ENCODE peak calls at places on chromosomes 13 and 19, in six cellular contexts. B is left ventricle myocardium inferior, R is adrenal gland, E is colonic mucosa, Q is heart right ventricle, N is psoas muscle. W is an unnamed sample.

GRCh38 chr13:100789025-100789424 is 114.4 kb upstream of the TMTC4 start:
- DNase-seq in B (no peak), R (no peak), E (no peak), Q (no peak), N (no peak), W (no peak)

GRCh38 chr19:1063030-1063908 is 3.7 kb upstream of the ARHGAP45 start:
- DNase-seq in B (no peak), R (no peak), E (peak), Q (no peak), N (peak), W (no peak)

GRCh38 chr13:44281252-44282000 is 92.2 kb upstream of the SERP2 start:
- DNase-seq in B (no peak), R (no peak), E (no peak), Q (no peak), N (no peak), W (no peak)

GRCh38 chr13:106570354-106570822 is 2.5 kb upstream of the ARGLU1 start:
- DNase-seq in B (peak), R (peak), E (peak), Q (peak), N (peak), W (peak)

GRCh38 chr19:18771328-18772242 is 19.5 kb downstream of the COMP start:
- DNase-seq in B (no peak), R (no peak), E (no peak), Q (no peak), N (no peak), W (no peak)

GRCh38 chr13:32752997-32753606 is 166.8 kb downstream of the PDS5B start:
- DNase-seq in B (no peak), R (no peak), E (no peak), Q (no peak), N (no peak), W (no peak)

GRCh38 chr13:114080739-114081561 is 51.5 kb downstream of the RASA3 start:
- DNase-seq in B (peak), R (no peak), E (no peak), Q (no peak), N (no peak), W (peak)

GRCh38 chr13:76879211-76879875 is 6.9 kb downstream of the KCTD12 start:
- DNase-seq in B (peak), R (peak), E (peak), Q (peak), N (peak), W (peak)

GRCh38 chr13:111171629-111172028 is 56.5 kb downstream of the ARHGEF7 start:
- DNase-seq in B (no peak), R (no peak), E (no peak), Q (no peak), N (no peak), W (no peak)

GRCh38 chr13:33072759-33073158 is 56.5 kb downstream of the KL start:
- DNase-seq in B (no peak), R (no peak), E (no peak), Q (no peak), N (no peak), W (no peak)

GRCh38 chr19:39351537-39352037 is 9.4 kb downstream of the SAMD4B start:
- DNase-seq in B (no peak), R (no peak), E (no peak), Q (no peak), N (no peak), W (no peak)

GRCh38 chr13:100409132-100409531 is 179.5 kb downstream of the GGACT start:
- DNase-seq in B (no peak), R (no peak), E (no peak), Q (no peak), N (no peak), W (no peak)

GRCh38 chr19:15323496-15324235 is 8.7 kb downstream of the BRD4 start:
- DNase-seq in B (peak), R (peak), E (peak), Q (peak), N (peak), W (peak)

GRCh38 chr13:91238036-91238435 is 109.5 kb upstream of the MIR17HG start:
- DNase-seq in B (no peak), R (no peak), E (no peak), Q (no peak), N (no peak), W (no peak)

GRCh38 chr19:38266981-38267597 is 2.7 kb downstream of the SPINT2 start:
- DNase-seq in B (no peak), R (no peak), E (peak), Q (no peak), N (no peak), W (no peak)

GRCh38 chr13:71871844-71872243 is 4.8 kb upstream of the DACH1 start:
- DNase-seq in B (no peak), R (no peak), E (no peak), Q (no peak), N (no peak), W (no peak)

GRCh38 chr19:50803633-50804419 is 13.6 kb downstream of the ACP4 start:
- DNase-seq in B (no peak), R (no peak), E (no peak), Q (peak), N (no peak), W (no peak)

GRCh38 chr19:13102416-13102665 is 317 bp downstream of the LYL1 start:
- DNase-seq in B (no peak), R (no peak), E (no peak), Q (no peak), N (no peak), W (no peak)

GRCh38 chr13:32825481-32825880 is 190.7 kb upstream of the KL start:
- DNase-seq in B (no peak), R (no peak), E (no peak), Q (no peak), N (no peak), W (no peak)

GRCh38 chr13:25731037-25731436 is 320.8 kb downstream of the SHISA2 start:
- DNase-seq in B (no peak), R (no peak), E (no peak), Q (no peak), N (no peak), W (no peak)

GRCh38 chr19:51026554-51026831 is at the start of gene KLK11:
- DNase-seq in B (no peak), R (no peak), E (no peak), Q (no peak), N (no peak), W (no peak)

GRCh38 chr13:59176775-59177174 is 987.0 kb downstream of the DIAPH3 start:
- DNase-seq in B (no peak), R (no peak), E (no peak), Q (no peak), N (no peak), W (no peak)

GRCh38 chr13:71459708-71460107 is 407.3 kb downstream of the DACH1 start:
- DNase-seq in B (no peak), R (no peak), E (no peak), Q (no peak), N (no peak), W (no peak)

GRCh38 chr13:101916108-101916757 is 463.8 kb downstream of the ITGBL1 start:
- DNase-seq in B (peak), R (no peak), E (no peak), Q (peak), N (peak), W (no peak)

GRCh38 chr19:41746593-41747227 is 8.6 kb upstream of the CEACAM6 start:
- DNase-seq in B (no peak), R (peak), E (peak), Q (no peak), N (no peak), W (no peak)

GRCh38 chr13:20497376-20497775 is 28.3 kb downstream of the CRYL1 start:
- DNase-seq in B (no peak), R (no peak), E (no peak), Q (no peak), N (no peak), W (no peak)

GRCh38 chr13:46182491-46182877 is 507 bp upstream of the LCP1 start:
- DNase-seq in B (no peak), R (no peak), E (no peak), Q (no peak), N (no peak), W (no peak)

GRCh38 chr13:37618554-37618953 is 20.0 kb upstream of the POSTN start:
- DNase-seq in B (no peak), R (no peak), E (no peak), Q (no peak), N (no peak), W (no peak)

GRCh38 chr19:42277821-42278809 is 9.1 kb downstream of the CIC start:
- DNase-seq in B (no peak), R (peak), E (peak), Q (no peak), N (no peak), W (no peak)

GRCh38 chr13:46728777-46729176 is 68.2 kb downstream of the ESD start:
- DNase-seq in B (no peak), R (no peak), E (no peak), Q (no peak), N (no peak), W (no peak)

GRCh38 chr19:14686411-14686810 is 3.4 kb upstream of the ZNF333 start:
- DNase-seq in B (no peak), R (no peak), E (no peak), Q (no peak), N (no peak), W (no peak)

GRCh38 chr19:21482863-21483276 is 22.5 kb upstream of the ZNF429 start:
- DNase-seq in B (peak), R (peak), E (peak), Q (peak), N (peak), W (no peak)

GRCh38 chr13:46683879-46684278 is 113.1 kb downstream of the ESD start:
- DNase-seq in B (no peak), R (no peak), E (no peak), Q (no peak), N (no peak), W (no peak)

GRCh38 chr13:107375701-107376350 is 807.9 kb upstream of the ARGLU1 start:
- DNase-seq in B (no peak), R (no peak), E (no peak), Q (no peak), N (no peak), W (no peak)

GRCh38 chr19:21856751-21857150 is 20.8 kb upstream of the ZNF43 start:
- DNase-seq in B (no peak), R (no peak), E (no peak), Q (no peak), N (no peak), W (no peak)

GRCh38 chr13:93364166-93364565 is 137.6 kb downstream of the GPC6 start:
- DNase-seq in B (no peak), R (no peak), E (no peak), Q (no peak), N (no peak), W (no peak)

DNA sequence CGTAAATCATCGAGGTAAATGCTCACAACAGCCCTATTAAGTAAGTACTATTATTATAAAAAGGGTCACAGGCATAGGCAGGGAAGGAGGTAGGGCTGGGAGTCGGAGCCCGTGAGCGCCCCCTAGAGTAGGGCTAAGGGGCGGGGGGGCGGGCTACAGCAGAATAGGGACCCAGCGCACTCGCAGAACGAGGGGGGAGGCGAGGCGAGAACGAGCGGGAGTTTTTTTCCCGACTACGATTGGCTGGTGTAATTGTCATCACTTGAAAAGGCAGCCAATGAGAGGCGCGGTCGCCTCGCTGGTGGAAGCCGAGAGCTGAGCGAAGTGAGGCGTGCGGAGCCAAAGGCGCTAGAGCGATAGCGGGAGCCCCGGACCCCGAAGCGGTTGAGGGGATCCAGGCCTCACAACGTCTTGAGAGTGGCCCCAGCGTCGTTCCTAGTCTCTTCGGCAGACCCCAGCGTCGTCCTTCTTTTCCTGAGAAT is 24.2 kb downstream of the KEAP1 start:
- DNase-seq in B (peak), R (peak), E (peak), Q (peak), N (peak), W (peak)
- H3K4me3 ChIP-seq in B (peak), R (peak), E (peak), Q (peak), N (peak), W (peak)

GRCh38 chr19:17679526-17680234 is 8.5 kb downstream of the UNC13A start:
- DNase-seq in B (no peak), R (no peak), E (no peak), Q (no peak), N (no peak), W (no peak)
- H3K27ac ChIP-seq in B (peak), R (no peak), E (no peak), Q (no peak), N (no peak), W (peak)

GRCh38 chr19:19871932-19872331 is 6.2 kb downstream of the ZNF253 start:
- DNase-seq in B (no peak), R (no peak), E (no peak), Q (no peak), N (no peak), W (no peak)

GRCh38 chr19:19865750-19866598 is at the start of gene ZNF253:
- DNase-seq in B (peak), R (peak), E (peak), Q (peak), N (peak), W (peak)

GRCh38 chr19:19860756-19861390 is 4.8 kb upstream of the ZNF253 start:
- DNase-seq in B (no peak), R (peak), E (no peak), Q (no peak), N (no peak), W (no peak)

GRCh38 chr19:19866599-19867248 is 1.0 kb downstream of the ZNF253 start:
- DNase-seq in B (no peak), R (peak), E (peak), Q (no peak), N (no peak), W (peak)
- H3K4me3 ChIP-seq in B (peak), R (peak), E (peak), Q (peak), N (peak), W (peak)

DNA sequence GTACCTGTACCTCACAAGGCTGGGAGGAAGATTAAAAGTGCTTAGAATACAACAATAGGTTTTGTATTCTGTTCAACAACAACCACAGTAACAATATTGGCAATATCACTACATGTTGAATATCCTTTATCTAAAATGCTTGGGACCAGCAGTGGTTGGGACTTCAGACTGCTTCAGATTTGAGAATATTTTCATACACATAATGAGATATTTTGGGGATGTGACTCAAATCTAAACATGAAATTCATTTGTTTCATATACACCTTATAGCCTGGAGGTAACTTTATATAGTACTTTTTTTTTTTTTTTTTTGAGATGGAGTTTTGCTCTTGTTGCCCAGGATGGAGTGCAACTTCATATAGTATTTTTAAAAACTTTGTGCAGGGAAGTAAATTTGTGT is 73.9 kb downstream of the USP12 start:
- DNase-seq in B (no peak), R (no peak), E (no peak), Q (no peak), N (no peak), W (no peak)
- H3K27ac ChIP-seq in B (no peak), R (no peak), E (no peak), Q (no peak), N (no peak), W (no peak)

DNA sequence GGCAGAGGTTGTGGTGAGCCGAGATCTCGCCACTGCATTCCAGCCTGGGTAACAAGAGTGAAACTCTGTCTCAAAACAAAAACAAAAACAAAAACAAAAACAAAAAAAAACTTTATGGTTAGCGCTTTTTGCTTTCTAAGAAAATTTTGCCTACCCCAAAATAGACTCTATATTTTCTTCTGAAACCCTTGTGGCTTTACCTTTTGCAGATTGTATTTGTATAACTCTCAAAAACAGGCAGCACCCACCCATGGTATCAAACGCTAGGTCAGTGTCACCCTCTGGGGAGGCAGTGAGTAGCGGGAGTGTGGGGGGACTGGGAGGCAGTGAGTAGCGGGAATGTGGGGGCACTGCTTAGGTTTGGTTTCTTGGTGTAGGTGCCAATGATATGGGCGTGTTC is 7.5 kb upstream of the SLC39A3 start:
- DNase-seq in B (no peak), R (no peak), E (no peak), Q (no peak), N (no peak), W (no peak)
- H3K4me3 ChIP-seq in B (no peak), R (no peak), E (no peak), Q (no peak), N (no peak), W (no peak)

DNA sequence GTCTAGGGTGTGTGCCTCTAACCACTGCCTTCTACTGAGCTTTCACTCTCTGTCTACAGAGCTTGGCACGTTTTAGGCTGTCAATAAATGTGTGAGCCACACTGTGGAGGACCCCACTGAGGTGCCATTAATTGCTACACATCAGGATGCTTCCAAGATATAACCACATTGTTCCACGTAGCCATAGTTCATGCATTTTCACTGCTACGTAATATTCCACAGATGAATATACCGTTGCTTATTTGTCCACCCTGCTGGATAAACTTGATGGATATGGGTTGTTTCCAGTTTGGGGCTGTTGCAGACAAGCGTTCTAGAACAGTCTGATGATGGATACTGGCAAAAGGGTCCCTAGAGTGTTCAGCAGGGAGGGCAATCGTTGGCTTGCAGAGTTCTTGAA is 11.3 kb upstream of the NUMBL start:
- DNase-seq in B (no peak), R (no peak), E (no peak), Q (no peak), N (no peak), W (no peak)
- H3K27ac ChIP-seq in B (no peak), R (no peak), E (no peak), Q (no peak), N (no peak), W (no peak)

DNA sequence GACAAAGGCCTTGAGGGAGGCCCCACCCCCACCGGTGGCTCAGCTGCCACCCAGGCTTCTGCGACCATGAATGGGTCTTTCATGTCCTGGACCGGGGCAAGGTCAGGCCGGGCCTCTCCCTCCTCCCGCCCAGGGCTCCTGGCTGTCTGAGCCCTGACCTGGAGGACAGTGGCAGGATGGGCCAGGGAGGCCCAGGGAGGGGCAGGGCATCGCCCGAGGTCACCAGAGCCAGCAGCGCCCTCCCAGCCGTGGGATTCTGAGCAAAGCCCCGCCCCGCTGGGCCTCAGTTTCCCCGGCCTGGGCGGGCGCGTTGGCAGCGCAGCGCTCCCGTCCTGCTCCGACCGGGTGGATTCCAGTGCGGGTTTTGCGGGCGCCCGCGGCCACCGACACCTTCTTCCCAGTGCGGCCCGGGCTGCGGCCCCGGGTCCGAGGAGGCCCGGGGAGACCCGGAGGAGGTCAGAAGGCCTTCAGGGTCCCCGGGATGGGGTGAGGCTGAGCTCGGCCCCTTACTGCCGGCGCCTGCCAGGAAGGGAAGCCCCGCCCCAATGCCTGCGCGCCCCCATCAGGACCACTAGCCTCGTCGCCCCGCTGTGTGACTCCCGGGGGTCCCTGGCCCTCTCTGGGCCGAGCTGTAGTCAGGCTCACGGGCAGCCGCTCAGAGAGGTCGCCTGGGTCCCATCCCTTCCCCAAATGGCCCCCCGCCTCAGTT is 24.6 kb upstream of the SEMA6B start:
- DNase-seq in B (no peak), R (peak), E (peak), Q (no peak), N (no peak), W (no peak)
- H3K4me3 ChIP-seq in B (peak), R (peak), E (no peak), Q (peak), N (peak), W (no peak)

DNA sequence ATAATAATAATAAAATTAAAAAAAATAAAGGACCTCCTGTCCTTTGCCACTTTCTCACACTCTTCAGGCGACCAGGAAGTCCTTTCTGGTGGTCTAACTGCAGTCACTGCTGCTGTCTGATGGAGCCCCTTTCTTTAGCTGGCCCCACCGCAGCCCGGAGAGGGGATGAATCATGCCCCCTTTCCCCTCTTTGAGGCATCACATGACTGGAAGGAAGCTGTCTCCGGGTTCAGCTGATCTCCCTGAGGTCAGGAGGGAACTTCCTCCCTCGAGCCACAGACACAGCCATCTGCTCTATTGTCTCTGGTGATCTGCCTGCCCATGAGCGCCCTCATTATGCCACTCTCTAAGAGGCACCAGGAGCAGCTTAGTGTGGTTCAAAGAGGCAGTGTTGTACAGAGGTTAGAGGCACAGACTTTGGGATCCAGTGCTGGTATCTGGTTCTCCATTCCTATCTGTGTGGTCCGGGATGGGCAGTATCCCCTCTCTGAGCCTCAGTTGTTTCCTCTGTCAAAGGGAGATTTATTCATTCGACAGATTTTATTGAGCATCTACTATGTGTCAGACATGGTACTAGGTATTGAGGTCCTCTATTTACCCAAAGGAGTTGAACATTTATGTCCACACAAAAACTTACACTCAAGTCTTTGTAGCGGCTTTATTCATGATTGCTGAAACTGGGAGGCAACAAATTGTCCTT is 30.0 kb downstream of the VAV1 start:
- DNase-seq in B (peak), R (peak), E (peak), Q (peak), N (peak), W (peak)
- H3K27ac ChIP-seq in B (peak), R (no peak), E (peak), Q (no peak), N (no peak), W (no peak)

GRCh38 chr19:55657004-55657747 is 2.3 kb downstream of the U2AF2 start:
- DNase-seq in B (no peak), R (peak), E (no peak), Q (no peak), N (no peak), W (no peak)
- H3K4me3 ChIP-seq in B (peak), R (no peak), E (peak), Q (peak), N (peak), W (peak)

W was measured in tibial artery.